ENCODE peak calls at places on chromosomes 6 and 20, in four cellular contexts. V, X, C and D are unnamed samples.

GRCh38 chr6:41651246-41651961 is 13.1 kb downstream of the MDFI start:
- DNase-seq in V (no peak), X (no peak), C (no peak), D (no peak)

GRCh38 chr6:167831281-167831680 is 4.6 kb downstream of the AFDN start:
- DNase-seq in V (no peak), X (no peak), C (no peak), D (no peak)

GRCh38 chr6:36657942-36658544 is 20.5 kb upstream of the CDKN1A start:
- DNase-seq in V (no peak), X (no peak), C (no peak), D (no peak)

GRCh38 chr6:28711325-28711724 is 185.6 kb downstream of the GPX5 start:
- DNase-seq in V (no peak), X (no peak), C (no peak), D (no peak)

GRCh38 chr20:35503281-35503680 is 26.2 kb downstream of the C20orf173 start:
- DNase-seq in V (no peak), X (no peak), C (no peak), D (no peak)

GRCh38 chr6:90311569-90311968 is 14.9 kb upstream of the BACH2 start:
- DNase-seq in V (no peak), X (no peak), C (no peak), D (no peak)

GRCh38 chr20:59123677-59124060 is 40.0 kb upstream of the ZNF831 start:
- DNase-seq in V (no peak), X (no peak), C (no peak), D (no peak)

GRCh38 chr20:45011108-45011526 is 44.8 kb downstream of the STK4 start:
- DNase-seq in V (peak; percentile 47), X (peak; percentile 39), C (peak; percentile 19), D (no peak)

GRCh38 chr6:114638346-114638745 is 295.5 kb upstream of the HS3ST5 start:
- DNase-seq in V (no peak), X (no peak), C (no peak), D (no peak)

GRCh38 chr20:13995841-13996240 is 525 bp downstream of the MACROD2 start:
- DNase-seq in V (peak; percentile 38), X (no peak), C (no peak), D (no peak)

GRCh38 chr6:100229512-100229911 is 235.2 kb downstream of the SIM1 start:
- DNase-seq in V (no peak), X (no peak), C (no peak), D (no peak)

GRCh38 chr6:100232791-100233573 is 231.7 kb downstream of the SIM1 start:
- DNase-seq in V (no peak), X (no peak), C (no peak), D (no peak)

GRCh38 chr6:100228437-100229424 is 234.7 kb upstream of the MCHR2 start:
- DNase-seq in V (peak; percentile 49), X (peak; percentile 11), C (peak; percentile 8), D (no peak)

GRCh38 chr6:100230115-100230975 is 234.4 kb downstream of the SIM1 start:
- DNase-seq in V (no peak), X (no peak), C (no peak), D (no peak)

DNA sequence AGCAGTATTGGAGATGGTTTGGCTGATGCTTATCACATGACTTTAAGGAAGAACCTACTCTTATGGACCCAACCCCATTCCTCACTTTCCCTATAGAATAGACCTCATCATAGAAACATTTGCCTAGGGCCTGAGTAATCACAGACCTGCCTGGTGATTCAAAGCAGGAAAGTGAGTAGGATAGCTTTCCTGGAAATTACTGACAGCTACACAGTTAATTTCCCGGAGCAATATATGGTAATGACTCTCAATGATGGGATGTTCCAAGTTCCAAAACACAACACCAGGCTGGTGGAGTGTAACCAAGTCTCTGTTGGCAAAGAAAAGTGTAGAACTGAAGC is 233.8 kb downstream of the SIM1 start:
- DNase-seq in V (no peak), X (no peak), C (no peak), D (no peak)
- H3K27ac ChIP-seq in V (no peak overlapping the region), X (no peak overlapping the region), C (no peak overlapping the region), D (no peak overlapping the region)

DNA sequence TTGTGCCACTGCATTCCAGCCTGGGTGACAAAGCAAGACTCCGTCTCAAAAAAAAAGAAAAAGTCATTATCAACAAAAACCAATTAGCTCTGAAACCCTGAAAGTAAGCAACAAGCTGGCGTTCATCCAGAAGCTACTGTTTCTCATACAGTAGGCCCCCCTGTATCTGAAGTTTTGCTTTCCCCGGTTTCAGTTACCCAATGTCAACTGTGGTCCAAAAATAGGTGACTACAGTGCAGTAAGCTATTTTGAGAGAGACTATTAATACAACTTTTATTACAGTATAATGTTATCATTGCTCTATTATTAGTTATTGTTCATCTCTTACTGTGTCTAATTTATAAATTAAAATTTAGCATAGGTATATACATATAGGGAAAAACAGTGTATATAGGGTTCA is 135.1 kb downstream of the KIF16B start:
- DNase-seq in V (no peak), X (no peak), C (no peak), D (no peak)
- H3K27ac ChIP-seq in V (no peak overlapping the region), X (no peak overlapping the region), C (no peak overlapping the region), D (no peak overlapping the region)

DNA sequence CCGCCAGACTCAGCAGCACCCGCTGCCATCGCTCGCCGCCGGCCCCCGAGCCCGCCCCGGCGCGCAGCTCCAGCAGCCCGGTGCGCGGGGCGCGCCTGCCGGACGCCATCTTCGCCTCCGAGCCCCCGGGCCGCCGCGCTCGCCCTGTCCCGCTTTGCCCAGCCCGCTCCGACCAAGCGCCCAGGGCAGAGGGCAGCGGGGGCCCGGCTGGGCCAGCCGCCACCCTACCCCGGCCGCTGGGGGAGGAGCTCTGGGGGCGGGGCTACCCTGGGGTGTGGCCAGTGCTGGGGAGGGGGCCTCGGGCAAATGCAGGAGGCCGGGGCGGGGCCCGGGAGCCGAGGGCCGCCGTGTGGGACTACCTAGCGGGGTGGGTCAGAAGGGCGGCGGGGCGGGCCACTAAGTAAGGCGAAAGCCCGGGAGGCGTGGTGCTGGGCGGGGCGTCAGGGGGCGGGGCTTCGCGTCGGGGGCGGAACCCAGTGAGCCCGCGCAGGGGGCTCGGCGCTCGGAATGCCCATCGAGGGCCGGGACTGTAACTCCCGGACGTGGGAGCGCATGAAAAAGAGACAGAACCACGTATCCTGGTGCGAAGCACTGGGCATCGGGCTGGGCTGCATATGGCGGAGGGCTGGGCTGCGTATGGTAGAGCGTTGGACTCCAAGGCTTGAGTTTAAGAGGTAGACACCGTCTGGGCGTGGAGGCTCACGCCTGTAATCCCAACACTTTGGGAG is at the start of gene SNTA1:
- DNase-seq in V (peak; percentile 77), X (no peak), C (peak; percentile 90), D (peak; percentile 71)
- H3K27ac ChIP-seq in V (peak within 1 kb of the TSS; percentile 30), X (peak within 1 kb of the TSS; percentile 31), C (peak within 1 kb of the TSS; percentile 65), D (peak within 1 kb of the TSS; percentile 53)

GRCh38 chr6:53808302-53808881 is 13.6 kb downstream of the LRRC1 start:
- DNase-seq in V (no peak), X (no peak), C (no peak), D (no peak)

GRCh38 chr6:53811746-53812145 is 16.9 kb downstream of the LRRC1 start:
- DNase-seq in V (no peak), X (no peak), C (no peak), D (no peak)

GRCh38 chr6:53809691-53810090 is 14.9 kb downstream of the LRRC1 start:
- DNase-seq in V (no peak), X (no peak), C (no peak), D (no peak)

GRCh38 chr6:53813096-53813495 is 18.3 kb downstream of the LRRC1 start:
- DNase-seq in V (no peak), X (no peak), C (no peak), D (no peak)

DNA sequence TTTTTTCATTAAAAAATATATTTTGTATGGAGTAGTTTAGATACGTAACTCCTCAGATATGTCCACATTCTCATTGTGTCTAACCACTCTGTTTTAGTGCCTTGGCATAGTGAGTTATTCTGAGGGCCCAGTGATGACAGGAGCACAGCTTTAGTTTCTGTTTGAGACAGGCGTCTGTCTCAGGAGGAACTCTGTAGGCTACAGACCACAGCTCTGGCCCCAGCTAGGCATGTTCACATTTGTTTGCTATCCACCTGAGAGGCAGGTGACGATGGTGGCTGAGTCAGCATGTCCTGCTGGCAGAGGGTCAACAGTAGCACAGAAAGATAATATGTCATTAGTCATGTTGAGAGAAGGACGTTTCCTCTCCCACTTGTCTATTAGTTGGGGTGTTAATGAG is 16.3 kb downstream of the LRRC1 start:
- DNase-seq in V (no peak), X (no peak), C (no peak), D (no peak)
- H3K27ac ChIP-seq in V (no peak overlapping the region), X (no peak overlapping the region), C (no peak overlapping the region), D (no peak overlapping the region)

GRCh38 chr6:39812853-39813533 is 20.8 kb downstream of the DAAM2 start:
- DNase-seq in V (no peak), X (no peak), C (no peak), D (no peak)

GRCh38 chr6:39814236-39814635 is 22.1 kb downstream of the DAAM2 start:
- DNase-seq in V (no peak), X (no peak), C (no peak), D (no peak)

GRCh38 chr6:39812496-39812852 is 20.3 kb downstream of the DAAM2 start:
- DNase-seq in V (no peak), X (no peak), C (no peak), D (no peak)

GRCh38 chr6:39808934-39809333 is 16.8 kb downstream of the DAAM2 start:
- DNase-seq in V (no peak), X (no peak), C (no peak), D (no peak)

DNA sequence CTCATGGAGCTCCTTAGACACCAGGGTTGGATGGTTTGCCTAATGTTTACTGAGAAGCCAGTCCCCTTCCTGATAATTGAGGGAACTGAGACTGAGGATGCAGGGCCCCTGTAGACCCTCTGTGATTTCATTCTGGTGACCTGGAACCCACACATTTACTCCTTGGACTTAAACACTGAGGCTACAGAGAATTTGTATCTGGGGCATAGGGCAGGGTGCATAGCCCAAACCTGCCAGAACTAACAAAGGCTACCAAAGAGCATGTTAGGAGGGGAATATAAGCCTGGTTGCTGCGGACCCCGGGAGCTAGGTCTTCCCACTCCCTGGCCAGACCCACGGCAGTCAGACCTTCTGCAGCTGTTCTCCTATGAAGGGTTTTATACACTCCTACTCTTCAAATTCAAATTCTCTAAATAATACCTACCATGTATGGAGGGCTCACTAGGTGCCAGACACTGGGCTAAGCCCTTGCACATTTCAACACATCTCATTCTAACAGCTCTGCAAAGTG is 19.7 kb downstream of the DAAM2 start:
- DNase-seq in V (no peak), X (no peak), C (no peak), D (no peak)
- H3K27ac ChIP-seq in V (no peak overlapping the region), X (no peak overlapping the region), C (no peak overlapping the region), D (peak overlapping the region; percentile 65)

DNA sequence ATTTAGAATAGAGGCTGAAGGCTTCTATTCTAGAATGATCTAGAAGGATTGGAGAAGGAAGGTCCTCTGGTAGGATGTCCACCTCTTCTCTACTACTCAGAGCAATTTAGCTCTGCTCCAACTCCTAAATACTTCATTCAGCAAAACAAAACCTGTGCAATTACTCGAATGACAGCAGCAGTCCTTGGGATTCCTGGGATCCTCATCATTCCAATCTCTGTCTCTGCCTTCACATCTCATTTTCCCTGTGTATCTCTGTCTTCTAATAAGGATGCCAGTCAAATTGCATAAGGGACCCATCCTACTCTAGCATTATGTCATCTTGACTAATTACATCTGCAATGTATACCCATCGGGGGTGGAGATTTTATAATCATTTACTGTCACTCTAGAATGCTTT is 5.5 kb upstream of the AIG1 start:
- DNase-seq in V (no peak), X (no peak), C (no peak), D (no peak)
- H3K27ac ChIP-seq in V (no peak overlapping the region), X (no peak overlapping the region), C (no peak overlapping the region), D (no peak overlapping the region)